ENCODE peak calls at places on chromosome 6, in seven cellular contexts. One of them, this sample, is unnamed.

GRCh38 chr6:29651413-29652197 is 5.3 kb upstream of the MOG start:
- DNase-seq in tibial artery: no peak
- DNase-seq in astrocyte of the spinal cord: peak; percentile 45
- DNase-seq in OCI-LY7: peak; percentile 55
- DNase-seq in PC-9: no peak
- DNase-seq in SK-N-SH: peak; percentile 54
- DNase-seq in GM13976: peak; percentile 62
- DNase-seq in this sample: no peak

GRCh38 chr6:134303903-134304302 is 14.0 kb downstream of the SGK1 start:
- DNase-seq in OCI-LY7: no peak
- DNase-seq in PC-9: no peak
- DNase-seq in tibial artery: no peak
- DNase-seq in GM13976: no peak
- DNase-seq in astrocyte of the spinal cord: no peak
- DNase-seq in SK-N-SH: no peak
- DNase-seq in this sample: no peak

GRCh38 chr6:41970436-41970846 is 28.8 kb upstream of the CCND3 start:
- DNase-seq in PC-9: no peak
- DNase-seq in GM13976: no peak
- DNase-seq in astrocyte of the spinal cord: no peak
- DNase-seq in tibial artery: peak; percentile 46
- DNase-seq in SK-N-SH: no peak
- DNase-seq in OCI-LY7: peak; percentile 21
- DNase-seq in this sample: no peak

GRCh38 chr6:7899889-7900213 is 10.7 kb downstream of the TXNDC5 start:
- DNase-seq in PC-9: no peak
- DNase-seq in tibial artery: no peak
- DNase-seq in SK-N-SH: no peak
- DNase-seq in astrocyte of the spinal cord: no peak
- DNase-seq in GM13976: no peak
- DNase-seq in OCI-LY7: no peak
- DNase-seq in this sample: no peak

GRCh38 chr6:166598441-166599138 is 12.1 kb upstream of the RAMACL start:
- DNase-seq in PC-9: no peak
- DNase-seq in GM13976: no peak
- DNase-seq in SK-N-SH: no peak
- DNase-seq in OCI-LY7: no peak
- DNase-seq in astrocyte of the spinal cord: peak; percentile 89
- DNase-seq in tibial artery: peak; percentile 85
- DNase-seq in this sample: no peak

GRCh38 chr6:1952726-1953360 is 292.6 kb downstream of the GMDS start:
- DNase-seq in SK-N-SH: no peak
- DNase-seq in PC-9: peak; percentile 94
- DNase-seq in tibial artery: no peak
- DNase-seq in OCI-LY7: no peak
- DNase-seq in astrocyte of the spinal cord: peak; percentile 97
- DNase-seq in GM13976: no peak
- DNase-seq in this sample: no peak

GRCh38 chr6:142927904-142928303 is 17.1 kb downstream of the HIVEP2 start:
- DNase-seq in PC-9: no peak
- DNase-seq in GM13976: no peak
- DNase-seq in astrocyte of the spinal cord: peak; percentile 29
- DNase-seq in tibial artery: no peak
- DNase-seq in SK-N-SH: no peak
- DNase-seq in OCI-LY7: peak; percentile 46
- DNase-seq in this sample: no peak

GRCh38 chr6:6700421-6700820 is 111.9 kb downstream of the LY86 start:
- DNase-seq in SK-N-SH: no peak
- DNase-seq in tibial artery: no peak
- DNase-seq in astrocyte of the spinal cord: no peak
- DNase-seq in OCI-LY7: no peak
- DNase-seq in GM13976: no peak
- DNase-seq in PC-9: no peak
- DNase-seq in this sample: no peak

GRCh38 chr6:150212745-150213144 is 69.9 kb downstream of the PPP1R14C start:
- DNase-seq in GM13976: no peak
- DNase-seq in OCI-LY7: peak; percentile 64
- DNase-seq in PC-9: no peak
- DNase-seq in astrocyte of the spinal cord: no peak
- DNase-seq in tibial artery: no peak
- DNase-seq in SK-N-SH: no peak
- DNase-seq in this sample: no peak

GRCh38 chr6:52141596-52141995 is 44.6 kb upstream of the IL17A start:
- DNase-seq in OCI-LY7: no peak
- DNase-seq in PC-9: no peak
- DNase-seq in SK-N-SH: no peak
- DNase-seq in tibial artery: no peak
- DNase-seq in GM13976: no peak
- DNase-seq in astrocyte of the spinal cord: no peak
- DNase-seq in this sample: no peak

GRCh38 chr6:83192871-83193746 is at the start of the genes PGM3 and RWDD2A:
- DNase-seq in tibial artery: peak; percentile 95
- DNase-seq in astrocyte of the spinal cord: peak; percentile 88
- DNase-seq in OCI-LY7: peak; percentile 92
- DNase-seq in GM13976: peak; percentile 99
- DNase-seq in SK-N-SH: peak; percentile 98
- DNase-seq in PC-9: peak; percentile 58
- DNase-seq in this sample: peak; percentile 92

GRCh38 chr6:136326038-136326561 is 36.5 kb upstream of the BCLAF1 start:
- DNase-seq in astrocyte of the spinal cord: peak; percentile 24
- DNase-seq in OCI-LY7: peak; percentile 9
- DNase-seq in PC-9: peak; percentile 41
- DNase-seq in SK-N-SH: peak; percentile 54
- DNase-seq in GM13976: no peak
- DNase-seq in tibial artery: no peak
- DNase-seq in this sample: peak; percentile 25

GRCh38 chr6:139371421-139372253 is 2.8 kb downstream of the CITED2 start:
- DNase-seq in GM13976: no peak
- DNase-seq in SK-N-SH: no peak
- DNase-seq in tibial artery: no peak
- DNase-seq in PC-9: no peak
- DNase-seq in astrocyte of the spinal cord: peak; percentile 43
- DNase-seq in OCI-LY7: no peak
- DNase-seq in this sample: no peak

GRCh38 chr6:126077810-126078791 is 91.8 kb downstream of the TRMT11 start:
- DNase-seq in SK-N-SH: peak; percentile 48
- DNase-seq in tibial artery: no peak
- DNase-seq in GM13976: no peak
- DNase-seq in PC-9: no peak
- DNase-seq in OCI-LY7: no peak
- DNase-seq in astrocyte of the spinal cord: no peak
- DNase-seq in this sample: no peak

GRCh38 chr6:138844203-138844602 is 48.3 kb downstream of the ECT2L start:
- DNase-seq in astrocyte of the spinal cord: peak; percentile 70
- DNase-seq in tibial artery: no peak
- DNase-seq in SK-N-SH: no peak
- DNase-seq in OCI-LY7: no peak
- DNase-seq in PC-9: no peak
- DNase-seq in GM13976: no peak
- DNase-seq in this sample: no peak

GRCh38 chr6:138724015-138724414 is 49.6 kb upstream of the CCDC28A start:
- DNase-seq in PC-9: no peak
- DNase-seq in SK-N-SH: no peak
- DNase-seq in GM13976: no peak
- DNase-seq in astrocyte of the spinal cord: peak; percentile 84
- DNase-seq in OCI-LY7: no peak
- DNase-seq in tibial artery: peak; percentile 70
- DNase-seq in this sample: no peak

GRCh38 chr6:156280131-156280530 is 497.0 kb upstream of the ARID1B start:
- DNase-seq in OCI-LY7: peak; percentile 99
- DNase-seq in tibial artery: no peak
- DNase-seq in GM13976: no peak
- DNase-seq in SK-N-SH: peak; percentile 50
- DNase-seq in astrocyte of the spinal cord: no peak
- DNase-seq in PC-9: no peak
- DNase-seq in this sample: no peak

DNA sequence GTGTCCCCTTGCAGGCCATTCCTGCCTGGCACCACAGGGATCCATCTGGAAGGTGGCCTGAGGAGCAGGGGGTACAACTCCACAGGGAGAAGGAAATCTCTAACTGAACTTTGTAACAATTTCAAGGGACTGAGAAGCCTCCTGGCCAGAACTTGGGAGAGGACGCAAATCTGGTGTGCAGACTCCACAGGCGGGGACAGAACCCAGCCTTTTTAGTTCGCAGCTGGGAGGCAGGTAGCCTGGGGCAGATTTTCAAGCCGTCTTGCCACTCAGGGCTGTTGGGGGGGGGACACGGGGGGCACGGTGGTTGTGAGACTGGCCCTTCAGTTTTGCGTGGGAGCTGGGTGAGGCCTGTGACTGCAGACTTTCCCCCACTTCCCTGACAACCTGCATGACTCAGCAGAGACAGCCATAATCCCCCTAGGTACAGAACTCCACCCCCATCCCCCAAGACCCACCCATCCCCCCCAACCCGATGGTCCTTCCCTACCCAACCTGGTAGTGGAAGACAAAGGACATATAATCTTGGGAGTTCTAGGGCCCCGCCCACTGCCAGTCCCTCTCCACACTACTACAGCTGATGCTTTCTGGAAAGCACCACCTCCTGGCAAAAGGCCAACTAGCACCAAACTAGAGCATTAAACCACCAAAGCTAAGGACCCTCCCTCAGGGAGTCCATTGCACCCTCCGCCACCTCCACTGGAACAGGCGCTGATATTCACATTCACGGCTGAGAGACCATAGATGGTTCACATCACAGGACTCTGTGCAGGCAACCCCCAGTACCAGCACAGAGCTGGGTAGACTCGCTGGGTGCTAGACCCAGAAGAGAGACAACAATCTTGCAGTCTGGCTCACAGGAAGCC is 3.0 kb upstream of the HUS1B start:
- DNase-seq in GM13976: no peak
- DNase-seq in SK-N-SH: no peak
- DNase-seq in astrocyte of the spinal cord: no peak
- DNase-seq in OCI-LY7: no peak
- DNase-seq in tibial artery: no peak
- DNase-seq in PC-9: no peak
- DNase-seq in this sample: peak; percentile 36
- TF ChIP-seq CTCF in GM13976: no peak
- TF ChIP-seq CTCF in SK-N-SH: no peak
- TF ChIP-seq CTCF in astrocyte of the spinal cord: no peak
- TF ChIP-seq CTCF in OCI-LY7: no peak
- TF ChIP-seq CTCF in tibial artery: no peak
- TF ChIP-seq CTCF in PC-9: no peak
- TF ChIP-seq CTCF in this sample: no peak

GRCh38 chr6:162489406-162489976 is 238.1 kb downstream of the PRKN start:
- DNase-seq in OCI-LY7: no peak
- DNase-seq in SK-N-SH: no peak
- DNase-seq in GM13976: no peak
- DNase-seq in tibial artery: no peak
- DNase-seq in astrocyte of the spinal cord: no peak
- DNase-seq in PC-9: no peak
- DNase-seq in this sample: no peak

GRCh38 chr6:162488444-162488843 is 239.1 kb downstream of the PRKN start:
- DNase-seq in SK-N-SH: no peak
- DNase-seq in tibial artery: no peak
- DNase-seq in GM13976: no peak
- DNase-seq in PC-9: no peak
- DNase-seq in OCI-LY7: peak; percentile 49
- DNase-seq in astrocyte of the spinal cord: no peak
- DNase-seq in this sample: no peak

GRCh38 chr6:162493917-162494316 is 233.6 kb downstream of the PRKN start:
- DNase-seq in GM13976: no peak
- DNase-seq in tibial artery: no peak
- DNase-seq in astrocyte of the spinal cord: no peak
- DNase-seq in OCI-LY7: no peak
- DNase-seq in SK-N-SH: no peak
- DNase-seq in PC-9: no peak
- DNase-seq in this sample: no peak

GRCh38 chr6:162497371-162497770 is 230.2 kb downstream of the PRKN start:
- DNase-seq in OCI-LY7: no peak
- DNase-seq in SK-N-SH: no peak
- DNase-seq in tibial artery: no peak
- DNase-seq in GM13976: no peak
- DNase-seq in astrocyte of the spinal cord: no peak
- DNase-seq in PC-9: no peak
- DNase-seq in this sample: no peak

DNA sequence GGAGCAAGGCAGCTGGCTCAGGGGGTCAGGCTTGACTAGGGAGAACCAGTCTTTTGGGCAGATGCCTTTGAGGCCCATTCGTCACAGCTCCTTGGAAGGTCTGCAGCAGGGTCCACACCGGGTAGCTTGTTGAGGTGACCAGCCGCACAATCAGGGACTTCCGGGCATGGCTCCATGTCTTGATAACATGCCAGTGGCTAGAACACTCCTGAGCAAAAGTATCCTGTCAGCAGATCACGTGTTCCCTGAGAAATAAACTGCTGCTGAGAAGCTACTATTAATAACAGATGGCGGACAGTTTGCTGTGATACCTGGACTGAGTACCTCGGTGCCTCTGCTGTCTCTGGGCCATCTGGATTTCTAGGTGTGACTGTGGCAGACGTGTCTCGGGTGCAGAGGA is 235.9 kb downstream of the PRKN start:
- DNase-seq in PC-9: no peak
- DNase-seq in OCI-LY7: no peak
- DNase-seq in astrocyte of the spinal cord: no peak
- DNase-seq in tibial artery: no peak
- DNase-seq in GM13976: no peak
- DNase-seq in SK-N-SH: no peak
- DNase-seq in this sample: no peak
- TF ChIP-seq CTCF in PC-9: no peak
- TF ChIP-seq CTCF in OCI-LY7: no peak
- TF ChIP-seq CTCF in astrocyte of the spinal cord: no peak
- TF ChIP-seq CTCF in tibial artery: no peak
- TF ChIP-seq CTCF in GM13976: no peak
- TF ChIP-seq CTCF in SK-N-SH: no peak
- TF ChIP-seq CTCF in this sample: no peak

DNA sequence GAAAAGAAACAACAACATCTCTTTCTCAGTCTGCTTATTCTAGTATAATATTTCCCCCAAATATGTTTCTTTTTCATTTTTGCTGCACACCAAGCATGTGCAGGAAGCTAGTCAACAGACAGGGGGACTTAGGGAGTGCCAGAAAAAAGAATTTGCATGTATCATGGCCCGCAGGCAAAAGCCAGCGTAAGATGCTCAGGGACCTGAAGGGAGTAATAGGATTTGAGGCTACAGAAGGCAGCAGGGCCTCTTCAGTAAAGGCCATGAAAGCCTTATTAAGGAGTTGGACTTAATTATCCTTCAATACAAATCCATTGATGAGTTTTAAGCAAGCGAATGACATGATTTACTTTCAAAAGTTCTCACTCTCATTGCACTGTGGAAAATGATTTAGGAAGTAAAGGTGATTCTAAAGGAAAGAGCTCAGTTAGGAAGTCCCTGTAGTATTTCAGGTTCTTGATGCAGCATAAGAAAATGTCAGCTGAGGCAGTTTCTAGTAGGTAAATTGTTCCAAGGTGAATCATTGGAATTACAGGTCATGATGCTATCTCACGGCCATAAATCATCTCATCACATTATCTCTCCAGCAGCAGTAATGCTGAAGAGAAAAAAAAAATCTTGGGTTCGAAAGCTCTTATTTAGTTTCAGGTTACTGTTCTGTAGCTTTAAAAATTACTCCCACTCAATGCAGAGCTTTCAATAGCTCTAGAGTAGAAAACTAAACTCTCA is 94.8 kb downstream of the PTCHD4 start:
- DNase-seq in PC-9: no peak
- DNase-seq in OCI-LY7: no peak
- DNase-seq in tibial artery: no peak
- DNase-seq in astrocyte of the spinal cord: no peak
- DNase-seq in GM13976: no peak
- DNase-seq in SK-N-SH: no peak
- DNase-seq in this sample: peak; percentile 17
- TF ChIP-seq CTCF in PC-9: no peak
- TF ChIP-seq CTCF in OCI-LY7: no peak
- TF ChIP-seq CTCF in tibial artery: no peak
- TF ChIP-seq CTCF in astrocyte of the spinal cord: no peak
- TF ChIP-seq CTCF in GM13976: no peak
- TF ChIP-seq CTCF in SK-N-SH: no peak
- TF ChIP-seq CTCF in this sample: no peak

GRCh38 chr6:30717129-30717844 is at the start of gene MDC1:
- DNase-seq in astrocyte of the spinal cord: peak; percentile 100
- DNase-seq in OCI-LY7: peak; percentile 100
- DNase-seq in GM13976: peak; percentile 95
- DNase-seq in tibial artery: peak; percentile 100
- DNase-seq in SK-N-SH: peak; percentile 91
- DNase-seq in PC-9: peak; percentile 99
- DNase-seq in this sample: peak; percentile 99
- TF ChIP-seq CTCF in astrocyte of the spinal cord: peak; percentile 29
- TF ChIP-seq CTCF in OCI-LY7: no peak
- TF ChIP-seq CTCF in GM13976: no peak
- TF ChIP-seq CTCF in tibial artery: peak; percentile 47
- TF ChIP-seq CTCF in SK-N-SH: peak; percentile 28
- TF ChIP-seq CTCF in PC-9: no peak
- TF ChIP-seq CTCF in this sample: peak; percentile 53

This sample was measured in glutamatergic neuron.